ENCODE peak calls at places on chromosome 12, in nine cellular contexts. W, Z, N, D, U, Q, I, S and T are unnamed samples.

GRCh38 chr12:124446364-124446763 is 121.0 kb downstream of the NCOR2 start:
- DNase-seq in Q (no peak), Z (no peak), S (no peak), N (no peak), W (no peak), D (no peak), I (no peak), U (no peak), T (no peak)

GRCh38 chr12:62632521-62632920 is 165.9 kb downstream of the MON2 start:
- DNase-seq in U (peak; percentile 38), Q (peak; percentile 78), Z (no peak), N (peak; percentile 60), S (peak; percentile 72), D (peak; percentile 35), W (no peak), I (peak; percentile 38), T (no peak)

GRCh38 chr12:57518920-57519757 is 1.2 kb downstream of the DDIT3 start:
- DNase-seq in Q (peak; percentile 84), W (no peak), S (no peak), N (peak; percentile 63), Z (no peak), I (peak; percentile 25), D (peak; percentile 59), U (peak; percentile 41), T (no peak)

GRCh38 chr12:68964013-68964412 is 31.0 kb upstream of the CPM start:
- DNase-seq in S (no peak), N (no peak), W (no peak), D (no peak), Z (no peak), Q (no peak), U (no peak), I (no peak), T (no peak)

GRCh38 chr12:68932701-68933563 is at the start of gene CPM:
- DNase-seq in W (peak; percentile 58), U (peak; percentile 86), N (peak; percentile 83), D (peak; percentile 55), S (no peak), Q (peak; percentile 96), I (no peak), Z (no peak), T (no peak)

GRCh38 chr12:131471946-131472732 is 238.8 kb upstream of the SFSWAP start:
- DNase-seq in W (no peak), S (no peak), Z (no peak), N (no peak), D (no peak), I (no peak), U (no peak), Q (no peak), T (no peak)

GRCh38 chr12:32561931-32562341 is 117.2 kb upstream of the DNM1L start:
- DNase-seq in I (peak; percentile 26), D (peak; percentile 84), Q (no peak), W (no peak), S (no peak), Z (no peak), N (peak; percentile 75), U (no peak), T (no peak)

GRCh38 chr12:113467514-113468364 is 3.9 kb downstream of the LHX5 start:
- DNase-seq in Q (peak; percentile 81), N (peak; percentile 12), U (no peak), Z (no peak), I (no peak), S (no peak), D (no peak), W (no peak), T (no peak)

GRCh38 chr12:90909069-90909676 is 45.8 kb downstream of the CCER1 start:
- DNase-seq in W (no peak), I (peak; percentile 65), Z (peak; percentile 31), Q (peak; percentile 73), D (peak; percentile 69), N (peak; percentile 77), S (no peak), U (peak; percentile 18), T (peak; percentile 2)

GRCh38 chr12:57340104-57340503 is 89.1 kb upstream of the STAC3 start:
- DNase-seq in I (peak; percentile 86), Q (peak; percentile 90), Z (peak; percentile 82), N (peak; percentile 46), W (no peak), S (peak; percentile 17), D (peak; percentile 76), U (peak; percentile 33), T (no peak)

GRCh38 chr12:3214508-3215365 is 137.6 kb downstream of the TSPAN9 start:
- DNase-seq in Z (no peak), Q (no peak), W (no peak), S (no peak), N (no peak), D (no peak), U (no peak), I (no peak), T (no peak)

GRCh38 chr12:95182868-95183415 is 34.3 kb downstream of the FGD6 start:
- DNase-seq in D (peak; percentile 84), N (peak; percentile 64), I (peak; percentile 82), Q (peak; percentile 59), S (no peak), W (no peak), Z (peak; percentile 36), U (no peak), T (no peak)

GRCh38 chr12:93592641-93593396 is 20.3 kb downstream of the SOCS2 start:
- DNase-seq in U (no peak), Q (peak; percentile 71), Z (no peak), W (no peak), I (no peak), D (no peak), N (no peak), S (no peak), T (no peak)

GRCh38 chr12:13173537-13173936 is 23.0 kb upstream of the EMP1 start:
- DNase-seq in N (peak; percentile 98), I (peak; percentile 95), S (peak; percentile 92), Z (peak; percentile 81), Q (peak; percentile 50), W (no peak), D (peak; percentile 97), U (peak; percentile 29), T (no peak)

GRCh38 chr12:70535896-70536374 is 101.3 kb downstream of the PTPRB start:
- DNase-seq in W (no peak), S (no peak), D (no peak), Z (no peak), I (no peak), Q (no peak), U (no peak), N (no peak), T (no peak)

GRCh38 chr12:110249716-110250225 is 31.3 kb upstream of the ATP2A2 start:
- DNase-seq in I (peak; percentile 27), W (no peak), D (peak; percentile 31), N (no peak), S (no peak), Q (peak; percentile 62), U (peak; percentile 78), Z (no peak), T (no peak)

GRCh38 chr12:92860521-92860920 is 68.6 kb downstream of the EEA1 start:
- DNase-seq in W (no peak), Z (no peak), I (no peak), D (peak; percentile 13), N (no peak), S (no peak), U (no peak), Q (no peak), T (no peak)

GRCh38 chr12:101773560-101774206 is 34.4 kb upstream of the SYCP3 start:
- DNase-seq in S (peak; percentile 28), D (peak; percentile 75), I (peak; percentile 77), Z (peak; percentile 53), N (peak; percentile 84), U (peak; percentile 76), W (peak; percentile 60), Q (peak; percentile 78), T (peak; percentile 79)

GRCh38 chr12:632102-632696 is 31.0 kb downstream of the NINJ2 start:
- DNase-seq in S (peak; percentile 60), N (peak; percentile 78), D (peak; percentile 96), Z (peak; percentile 97), W (no peak), Q (peak; percentile 96), U (no peak), I (peak; percentile 98), T (no peak)

GRCh38 chr12:93776581-93777018 is 99.4 kb downstream of the CRADD start:
- DNase-seq in S (peak; percentile 69), Q (peak; percentile 54), D (peak; percentile 99), I (peak; percentile 80), W (no peak), N (peak; percentile 78), U (no peak), Z (no peak), T (no peak)

GRCh38 chr12:40313928-40314327 is 89.1 kb downstream of the LRRK2 start:
- DNase-seq in U (no peak), I (no peak), Q (no peak), D (no peak), Z (no peak), N (no peak), S (no peak), W (no peak), T (no peak)

GRCh38 chr12:92745874-92746553 is 43.2 kb downstream of the PLEKHG7 start:
- DNase-seq in Q (peak; percentile 93), I (peak; percentile 97), S (peak; percentile 91), N (peak; percentile 98), Z (peak; percentile 95), U (peak; percentile 48), D (peak; percentile 95), W (no peak), T (no peak)

GRCh38 chr12:47545938-47546609 is 159.8 kb downstream of the RPAP3 start:
- DNase-seq in N (no peak), Q (no peak), U (no peak), S (no peak), Z (no peak), W (no peak), I (no peak), D (no peak), T (no peak)

GRCh38 chr12:34400423-34400881 is 378.2 kb downstream of the ALG10 start:
- DNase-seq in D (no peak), I (no peak), Q (peak; percentile 17), Z (no peak), S (no peak), U (peak; percentile 10), W (no peak), N (no peak), T (no peak)

GRCh38 chr12:9646794-9647622 is 22.5 kb upstream of the CLEC2D start:
- DNase-seq in Z (no peak), N (peak; percentile 45), S (no peak), D (peak; percentile 60), W (no peak), U (no peak), I (peak; percentile 22), Q (no peak), T (no peak)

GRCh38 chr12:125633686-125634085 is 568.5 kb downstream of the AACS start:
- DNase-seq in U (no peak), N (no peak), D (no peak), W (no peak), Q (no peak), Z (no peak), I (no peak), S (no peak), T (no peak)

GRCh38 chr12:47216150-47216677 is 136.5 kb upstream of the AMIGO2 start:
- DNase-seq in D (no peak), I (no peak), S (no peak), N (no peak), Z (no peak), Q (no peak), U (no peak), W (peak; percentile 58), T (peak; percentile 86)

GRCh38 chr12:45928309-45928708 is 62.1 kb downstream of the SCAF11 start:
- DNase-seq in Z (no peak), U (no peak), D (no peak), N (no peak), W (no peak), I (no peak), Q (no peak), S (no peak), T (no peak)

GRCh38 chr12:14774074-14774943 is 29.0 kb downstream of the WBP11 start:
- DNase-seq in D (peak; percentile 96), N (peak; percentile 98), Z (peak; percentile 89), S (peak; percentile 92), U (peak; percentile 98), W (peak; percentile 81), I (peak; percentile 97), Q (peak; percentile 96), T (peak; percentile 36)

GRCh38 chr12:64931981-64932380 is 107.5 kb downstream of the TBC1D30 start:
- DNase-seq in Q (no peak), I (no peak), W (no peak), Z (no peak), U (no peak), N (no peak), D (no peak), S (no peak), T (no peak)

GRCh38 chr12:6323340-6323994 is 13.0 kb downstream of the PLEKHG6 start:
- DNase-seq in N (peak; percentile 94), Q (peak; percentile 99), S (peak; percentile 89), U (no peak), Z (peak; percentile 86), D (peak; percentile 97), W (peak; percentile 26), I (peak; percentile 95), T (peak; percentile 88)